ENCODE peak calls at places on chromosome 11, in five cellular contexts. One of them, this sample, is unnamed.

GRCh38 chr11:65226103-65226442 is 35.7 kb upstream of the POLA2 start:
- DNase-seq in endodermal cell: no peak
- DNase-seq in AG09309: no peak
- DNase-seq in neural progenitor cell: no peak
- DNase-seq in HFFc6: no peak
- DNase-seq in this sample: no peak

GRCh38 chr11:78646564-78647185 is 72.0 kb upstream of the NARS2 start:
- DNase-seq in endodermal cell: peak
- DNase-seq in AG09309: no peak
- DNase-seq in neural progenitor cell: peak
- DNase-seq in HFFc6: peak
- DNase-seq in this sample: peak

GRCh38 chr11:83219095-83219494 is 25.6 kb downstream of the ANKRD42 start:
- DNase-seq in endodermal cell: peak
- DNase-seq in AG09309: no peak
- DNase-seq in neural progenitor cell: peak
- DNase-seq in HFFc6: no peak
- DNase-seq in this sample: no peak

GRCh38 chr11:14764899-14765527 is 121.4 kb downstream of the PDE3B start:
- DNase-seq in endodermal cell: no peak
- DNase-seq in AG09309: no peak
- DNase-seq in neural progenitor cell: no peak
- DNase-seq in HFFc6: peak
- DNase-seq in this sample: peak

GRCh38 chr11:122202951-122203456 is 87.0 kb upstream of the BLID start:
- DNase-seq in endodermal cell: peak
- DNase-seq in AG09309: peak
- DNase-seq in neural progenitor cell: peak
- DNase-seq in HFFc6: peak
- DNase-seq in this sample: peak

GRCh38 chr11:112355726-112356125 is 95.1 kb upstream of the PLET1 start:
- DNase-seq in endodermal cell: peak
- DNase-seq in AG09309: no peak
- DNase-seq in neural progenitor cell: peak
- DNase-seq in HFFc6: peak
- DNase-seq in this sample: no peak

GRCh38 chr11:47391077-47391583 is 12.8 kb upstream of the SPI1 start:
- DNase-seq in endodermal cell: peak
- DNase-seq in AG09309: no peak
- DNase-seq in neural progenitor cell: no peak
- DNase-seq in HFFc6: no peak
- DNase-seq in this sample: no peak

GRCh38 chr11:73029408-73029807 is 112.7 kb downstream of the FCHSD2 start:
- DNase-seq in endodermal cell: no peak
- DNase-seq in AG09309: no peak
- DNase-seq in neural progenitor cell: no peak
- DNase-seq in HFFc6: no peak
- DNase-seq in this sample: no peak

GRCh38 chr11:8871283-8871775 is 39.7 kb upstream of the AKIP1 start:
- DNase-seq in endodermal cell: peak
- DNase-seq in AG09309: peak
- DNase-seq in neural progenitor cell: peak
- DNase-seq in HFFc6: peak
- DNase-seq in this sample: no peak

GRCh38 chr11:84558085-84558905 is 1068.8 kb downstream of the DLG2 start:
- DNase-seq in endodermal cell: peak
- DNase-seq in AG09309: no peak
- DNase-seq in neural progenitor cell: peak
- DNase-seq in HFFc6: peak
- DNase-seq in this sample: no peak
- TF ChIP-seq CTCF in endodermal cell: peak
- TF ChIP-seq CTCF in AG09309: peak
- TF ChIP-seq CTCF in neural progenitor cell: peak
- TF ChIP-seq CTCF in HFFc6: peak
- TF ChIP-seq CTCF in this sample: peak

GRCh38 chr11:134599180-134599810 is 187.3 kb upstream of the B3GAT1 start:
- DNase-seq in endodermal cell: peak
- DNase-seq in AG09309: no peak
- DNase-seq in neural progenitor cell: no peak
- DNase-seq in HFFc6: no peak
- DNase-seq in this sample: no peak
- TF ChIP-seq CTCF in endodermal cell: no peak
- TF ChIP-seq CTCF in AG09309: no peak
- TF ChIP-seq CTCF in neural progenitor cell: no peak
- TF ChIP-seq CTCF in HFFc6: no peak
- TF ChIP-seq CTCF in this sample: no peak

GRCh38 chr11:12149672-12150225 is 39.4 kb downstream of the MICAL2 start:
- DNase-seq in endodermal cell: no peak
- DNase-seq in AG09309: no peak
- DNase-seq in neural progenitor cell: no peak
- DNase-seq in HFFc6: no peak
- DNase-seq in this sample: no peak

GRCh38 chr11:12147827-12148226 is 37.4 kb downstream of the MICAL2 start:
- DNase-seq in endodermal cell: no peak
- DNase-seq in AG09309: no peak
- DNase-seq in neural progenitor cell: no peak
- DNase-seq in HFFc6: no peak
- DNase-seq in this sample: no peak

GRCh38 chr11:12150831-12151382 is 40.5 kb downstream of the MICAL2 start:
- DNase-seq in endodermal cell: no peak
- DNase-seq in AG09309: no peak
- DNase-seq in neural progenitor cell: no peak
- DNase-seq in HFFc6: peak
- DNase-seq in this sample: no peak

GRCh38 chr11:12148882-12149281 is 38.5 kb downstream of the MICAL2 start:
- DNase-seq in endodermal cell: no peak
- DNase-seq in AG09309: no peak
- DNase-seq in neural progenitor cell: no peak
- DNase-seq in HFFc6: no peak
- DNase-seq in this sample: no peak

GRCh38 chr11:12148466-12148865 is 38.1 kb downstream of the MICAL2 start:
- DNase-seq in endodermal cell: no peak
- DNase-seq in AG09309: no peak
- DNase-seq in neural progenitor cell: no peak
- DNase-seq in HFFc6: no peak
- DNase-seq in this sample: no peak
- TF ChIP-seq CTCF in endodermal cell: no peak
- TF ChIP-seq CTCF in AG09309: no peak
- TF ChIP-seq CTCF in neural progenitor cell: no peak
- TF ChIP-seq CTCF in HFFc6: no peak
- TF ChIP-seq CTCF in this sample: no peak

GRCh38 chr11:129608711-129609110 is 206.9 kb upstream of the TMEM45B start:
- DNase-seq in endodermal cell: no peak
- DNase-seq in AG09309: no peak
- DNase-seq in neural progenitor cell: no peak
- DNase-seq in HFFc6: no peak
- DNase-seq in this sample: peak
- TF ChIP-seq CTCF in endodermal cell: no peak
- TF ChIP-seq CTCF in AG09309: no peak
- TF ChIP-seq CTCF in neural progenitor cell: no peak
- TF ChIP-seq CTCF in HFFc6: no peak
- TF ChIP-seq CTCF in this sample: no peak

DNA sequence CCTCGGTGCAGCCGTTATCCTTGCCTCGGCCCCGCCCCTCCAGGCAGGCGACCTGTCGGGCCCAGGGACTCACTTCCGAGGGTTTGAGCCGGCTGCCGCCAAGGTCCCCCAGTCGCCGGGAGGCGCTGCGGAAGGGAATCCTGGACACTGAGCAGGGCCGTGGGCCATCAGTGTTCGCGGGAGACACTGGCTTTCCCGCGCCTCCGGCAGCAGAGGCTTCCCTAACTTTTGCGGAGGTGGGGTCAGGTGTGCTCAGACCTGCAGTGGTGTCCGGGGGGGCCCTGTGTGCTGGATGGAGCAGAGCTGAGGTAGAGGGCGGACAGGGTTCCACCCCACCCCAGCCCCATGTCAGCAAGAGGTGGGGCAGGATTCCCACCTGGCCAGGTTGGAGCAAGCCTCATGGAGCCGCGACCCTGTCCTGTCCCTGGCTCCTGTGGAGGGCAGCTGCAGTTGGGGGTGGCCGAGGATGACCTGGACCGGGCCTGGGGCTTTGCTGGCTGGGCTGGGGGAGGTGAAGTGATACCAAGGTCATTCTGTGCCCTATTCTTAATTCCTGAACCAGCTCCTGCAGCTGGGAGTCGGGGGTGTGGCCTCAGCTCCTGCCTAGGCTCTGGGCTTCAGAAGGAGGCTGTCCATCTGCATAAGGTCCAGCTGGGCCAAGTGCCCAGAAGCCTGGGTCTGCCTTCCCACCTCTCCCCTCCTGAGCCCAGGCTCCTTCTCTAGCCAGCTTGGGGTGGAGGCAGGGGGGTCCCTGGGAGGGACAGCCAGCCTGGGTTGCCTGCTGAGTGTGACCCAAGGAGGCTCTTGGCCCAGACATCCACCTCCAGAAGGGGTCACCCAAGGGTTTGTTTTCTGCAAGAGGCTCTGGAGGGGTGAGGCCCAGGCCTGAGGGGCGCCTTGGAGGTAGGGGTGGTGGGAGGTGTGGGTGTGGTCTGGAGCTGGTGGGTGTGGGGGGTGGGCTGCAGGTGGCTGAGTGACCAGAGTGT is 8.4 kb downstream of the TSPAN4 start:
- DNase-seq in endodermal cell: peak
- DNase-seq in AG09309: no peak
- DNase-seq in neural progenitor cell: peak
- DNase-seq in HFFc6: no peak
- DNase-seq in this sample: no peak
- TF ChIP-seq CTCF in endodermal cell: peak
- TF ChIP-seq CTCF in AG09309: peak
- TF ChIP-seq CTCF in neural progenitor cell: peak
- TF ChIP-seq CTCF in HFFc6: peak
- TF ChIP-seq CTCF in this sample: peak